ENCODE peak calls at places on chromosomes 7 and 10, in eight cellular contexts. Q is suprapubic skin; J is CD8-positive, alpha-beta T cell; A is left ventricle myocardium inferior; B is RWPE1; U is GM13976; H is cardiac muscle cell; C is H9. I is an unnamed sample.

GRCh38 chr10:116720241-116721047 is 21.9 kb downstream of the HSPA12A start:
- DNase-seq in Q (no peak), J (no peak), A (no peak), B (no peak), U (no peak), H (no peak), C (no peak), I (no peak)

GRCh38 chr10:124094419-124094785 is 1.0 kb upstream of the CHST15 start:
- DNase-seq in Q (no peak), J (no peak), A (no peak), B (no peak), U (no peak), H (no peak), C (no peak), I (no peak)

GRCh38 chr10:29470843-29471482 is 163.8 kb downstream of the SVIL start:
- DNase-seq in Q (no peak), J (no peak), A (no peak), B (no peak), U (no peak), H (no peak), C (no peak), I (no peak)

GRCh38 chr7:50663396-50664102 is 98.3 kb upstream of the DDC start:
- DNase-seq in Q (no peak), J (no peak), A (no peak), B (peak), U (no peak), H (no peak), C (no peak), I (no peak)

GRCh38 chr10:89657302-89657701 is 12.3 kb upstream of the PANK1 start:
- DNase-seq in Q (no peak), J (no peak), A (no peak), B (no peak), U (no peak), H (no peak), C (no peak), I (no peak)

GRCh38 chr7:121436688-121437087 is 40.6 kb upstream of the FAM3C start:
- DNase-seq in Q (no peak), J (no peak), A (no peak), B (no peak), U (no peak), H (no peak), C (peak), I (no peak)

GRCh38 chr10:96025566-96025965 is 17.8 kb upstream of the CCNJ start:
- DNase-seq in Q (no peak), J (no peak), A (no peak), B (no peak), U (no peak), H (peak), C (peak), I (no peak)

GRCh38 chr7:37198188-37198905 is 250.3 kb downstream of the ELMO1 start:
- DNase-seq in Q (no peak), J (no peak), A (no peak), B (no peak), U (no peak), H (no peak), C (no peak), I (no peak)

GRCh38 chr7:132422502-132423101 is 153.7 kb downstream of the PLXNA4 start:
- DNase-seq in Q (no peak), J (no peak), A (no peak), B (no peak), U (no peak), H (no peak), C (no peak), I (no peak)

GRCh38 chr7:84194484-84195260 is at the start of gene SEMA3A:
- DNase-seq in Q (no peak), J (no peak), A (no peak), B (peak), U (no peak), H (peak), C (peak), I (peak)

GRCh38 chr7:41187322-41187721 is 515.6 kb downstream of the INHBA start:
- DNase-seq in Q (no peak), J (no peak), A (no peak), B (peak), U (no peak), H (no peak), C (no peak), I (no peak)

GRCh38 chr7:17745588-17745987 is 194.7 kb downstream of the SNX13 start:
- DNase-seq in Q (no peak), J (no peak), A (no peak), B (no peak), U (peak), H (no peak), C (no peak), I (no peak)

GRCh38 chr10:112490543-112490942 is 43.5 kb downstream of the VTI1A start:
- DNase-seq in Q (no peak), J (no peak), A (peak), B (no peak), U (no peak), H (peak), C (no peak), I (no peak)

GRCh38 chr10:3042589-3042988 is 24.8 kb upstream of the PFKP start:
- DNase-seq in Q (no peak), J (no peak), A (no peak), B (no peak), U (no peak), H (no peak), C (no peak), I (no peak)

GRCh38 chr10:114261116-114261515 is 22.1 kb downstream of the VWA2 start:
- DNase-seq in Q (no peak), J (no peak), A (no peak), B (no peak), U (peak), H (no peak), C (no peak), I (peak)

GRCh38 chr7:149220534-149220933 is 18.9 kb upstream of the ZNF212 start:
- DNase-seq in Q (no peak), J (no peak), A (no peak), B (peak), U (no peak), H (no peak), C (no peak), I (peak)

GRCh38 chr7:108367946-108368345 is 88.3 kb downstream of the NRCAM start:
- DNase-seq in Q (no peak), J (no peak), A (no peak), B (no peak), U (no peak), H (peak), C (no peak), I (no peak)

GRCh38 chr10:130992802-130993523 is 318.6 kb downstream of the TCERG1L start:
- DNase-seq in Q (no peak), J (no peak), A (no peak), B (no peak), U (no peak), H (no peak), C (no peak), I (no peak)

GRCh38 chr7:77415474-77415821 is 701 bp downstream of the GSAP start:
- DNase-seq in Q (no peak), J (no peak), A (no peak), B (no peak), U (peak), H (no peak), C (no peak), I (no peak)

GRCh38 chr7:5758286-5758685 is 23.2 kb downstream of the RNF216 start:
- DNase-seq in Q (no peak), J (no peak), A (no peak), B (no peak), U (no peak), H (no peak), C (no peak), I (no peak)

GRCh38 chr7:96676901-96677300 is 32.7 kb downstream of the SEM1 start:
- DNase-seq in Q (no peak), J (no peak), A (no peak), B (no peak), U (no peak), H (no peak), C (no peak), I (no peak)

GRCh38 chr7:36260481-36260880 is 107.4 kb downstream of the EEPD1 start:
- DNase-seq in Q (no peak), J (no peak), A (no peak), B (no peak), U (no peak), H (no peak), C (no peak), I (no peak)

GRCh38 chr7:117124585-117125220 is 171.4 kb downstream of the ST7 start:
- DNase-seq in Q (peak), J (no peak), A (peak), B (peak), U (no peak), H (peak), C (no peak), I (peak)

GRCh38 chr10:124346831-124347230 is 71.9 kb downstream of the OAT start:
- DNase-seq in Q (no peak), J (no peak), A (no peak), B (no peak), U (no peak), H (no peak), C (peak), I (no peak)

GRCh38 chr7:78443811-78444210 is 645.2 kb downstream of the PHTF2 start:
- DNase-seq in Q (no peak), J (no peak), A (no peak), B (no peak), U (no peak), H (no peak), C (no peak), I (no peak)

GRCh38 chr10:30398788-30399187 is 35.2 kb upstream of the MAP3K8 start:
- DNase-seq in Q (no peak), J (no peak), A (no peak), B (no peak), U (no peak), H (no peak), C (no peak), I (no peak)

GRCh38 chr7:30683306-30683705 is 1.1 kb upstream of the CRHR2 start:
- DNase-seq in Q (no peak), J (no peak), A (no peak), B (no peak), U (no peak), H (no peak), C (no peak), I (no peak)

GRCh38 chr7:30684351-30684750 is 2.1 kb upstream of the CRHR2 start:
- DNase-seq in Q (no peak), J (no peak), A (no peak), B (no peak), U (no peak), H (peak), C (no peak), I (no peak)

GRCh38 chr7:30681262-30682130 is 760 bp downstream of the CRHR2 start:
- DNase-seq in Q (no peak), J (no peak), A (no peak), B (no peak), U (no peak), H (peak), C (peak), I (no peak)

GRCh38 chr7:30683839-30684238 is 1.6 kb upstream of the CRHR2 start:
- DNase-seq in Q (no peak), J (no peak), A (no peak), B (no peak), U (no peak), H (no peak), C (no peak), I (no peak)

DNA sequence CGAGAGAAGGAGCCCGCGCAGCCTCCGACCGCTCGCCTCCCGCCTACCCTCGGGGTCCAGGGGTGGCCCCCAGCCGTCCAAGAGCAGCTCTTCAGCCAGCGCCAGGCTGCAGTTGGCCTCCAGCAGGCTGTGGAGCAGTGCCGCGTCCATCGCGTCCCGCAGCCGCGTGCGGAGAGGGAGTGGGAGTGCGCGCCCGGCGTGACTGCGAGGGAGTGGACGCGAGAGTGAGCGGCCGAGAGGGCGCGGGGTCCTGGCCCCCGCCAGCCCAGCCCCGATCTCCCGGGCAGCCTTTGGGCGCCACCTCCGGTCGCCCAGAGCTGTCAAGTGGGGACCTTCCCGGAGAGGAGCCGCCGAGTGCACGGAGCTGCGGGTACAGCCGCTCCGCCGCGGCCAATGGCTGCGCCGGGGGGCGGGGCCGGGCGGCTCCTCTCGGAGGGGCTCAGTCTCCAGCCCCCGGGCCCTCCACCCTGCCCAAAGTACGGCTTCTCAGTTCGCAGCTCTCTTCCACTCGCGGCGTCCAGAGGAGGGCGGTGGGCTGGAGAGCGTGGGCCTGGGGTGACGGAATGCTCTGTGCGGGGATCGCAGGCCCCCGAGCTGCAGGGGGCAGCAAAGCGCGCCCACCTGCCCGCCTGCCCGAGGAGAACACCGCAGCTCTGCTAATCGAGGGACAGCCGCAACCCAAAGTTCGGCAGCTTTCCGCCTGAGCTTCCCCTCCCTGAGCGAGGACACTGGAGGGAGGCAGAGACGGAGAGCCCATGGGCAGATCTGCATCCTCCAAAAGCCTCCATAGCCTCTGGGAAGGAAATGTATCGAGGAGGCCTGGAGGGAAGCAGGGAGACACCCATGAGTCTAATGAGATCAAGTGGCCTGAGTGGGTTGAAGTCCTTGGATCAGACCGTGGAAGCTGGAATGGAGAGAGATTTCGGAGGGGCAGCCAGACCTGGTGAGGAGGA is at the start of gene CRHR2:
- DNase-seq in Q (no peak), J (no peak), A (peak), B (no peak), U (peak), H (peak), C (peak), I (no peak)
- TF ChIP-seq CTCF in Q (no peak), J (peak), A (peak), B (no peak), U (no peak), H (peak), C (peak), I (no peak)

DNA sequence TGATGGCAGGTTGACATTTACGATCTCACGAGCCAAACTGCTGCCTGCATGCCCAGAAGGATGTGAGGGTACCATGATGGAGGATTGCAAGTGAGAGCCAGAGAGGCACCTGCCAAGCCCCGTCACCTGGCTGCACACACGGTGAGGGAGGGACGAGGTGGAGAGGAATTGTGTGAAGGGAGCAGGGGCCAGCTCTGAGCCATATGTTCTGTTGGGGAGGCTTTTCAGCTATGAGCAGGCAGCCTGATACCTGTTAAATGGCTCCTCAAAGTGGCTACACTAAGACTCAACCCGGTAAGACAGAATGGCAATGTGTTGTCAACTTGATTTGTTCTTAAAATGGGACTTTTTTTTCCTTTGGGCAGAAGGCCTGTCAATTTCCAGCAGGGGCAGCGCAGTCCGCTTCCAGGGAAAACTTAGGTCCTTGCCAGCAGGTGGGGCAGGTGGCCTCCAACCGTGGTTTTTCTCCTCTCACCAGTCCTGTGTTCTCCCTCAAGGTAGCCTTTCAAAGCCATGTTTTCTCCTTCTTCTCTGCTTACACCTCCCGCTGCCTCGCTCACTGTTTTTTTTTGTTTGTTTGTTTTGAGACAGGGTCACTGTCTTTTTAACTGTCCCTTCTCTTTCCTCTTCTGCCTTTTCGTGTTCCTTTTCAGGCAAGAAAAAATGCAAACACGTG is 57.7 kb upstream of the ZNRF2 start:
- DNase-seq in Q (no peak), J (no peak), A (no peak), B (peak), U (no peak), H (peak), C (peak), I (no peak)
- TF ChIP-seq CTCF in Q (no peak), J (no peak), A (peak), B (peak), U (no peak), H (no peak), C (peak), I (no peak)

DNA sequence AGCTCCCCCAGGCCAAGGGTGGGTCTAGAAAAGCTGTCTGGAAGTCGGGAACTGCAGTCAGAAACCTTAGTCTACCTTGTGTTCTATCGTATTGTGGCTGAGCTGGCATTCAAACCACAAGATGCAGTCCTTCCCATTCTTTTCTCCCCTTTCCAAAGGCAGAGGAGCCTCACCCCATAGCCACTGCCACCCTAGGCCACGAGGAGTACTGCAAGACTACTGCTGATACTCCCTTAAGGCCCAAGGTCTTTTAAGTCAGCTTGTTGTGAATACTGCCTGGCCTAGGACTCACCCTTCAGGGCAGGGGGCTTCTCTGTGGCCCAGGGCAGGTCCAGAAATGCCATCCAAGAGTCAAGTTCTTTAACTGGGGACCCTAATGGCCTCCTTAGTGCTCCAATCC is 214.5 kb upstream of the CNTNAP2 start:
- DNase-seq in Q (no peak), J (no peak), A (no peak), B (no peak), U (no peak), H (no peak), C (peak), I (no peak)
- TF ChIP-seq CTCF in Q (no peak), J (no peak), A (no peak), B (no peak), U (no peak), H (no peak), C (peak), I (no peak)

GRCh38 chr7:142485617-142486226 is 227.9 kb upstream of the PRSS58 start:
- DNase-seq in Q (no peak), J (no peak), A (no peak), B (no peak), U (no peak), H (no peak), C (peak), I (no peak)

GRCh38 chr7:142487124-142487523 is 229.3 kb upstream of the PRSS58 start:
- DNase-seq in Q (no peak), J (no peak), A (no peak), B (no peak), U (no peak), H (no peak), C (no peak), I (no peak)

GRCh38 chr7:142481548-142481947 is 223.7 kb upstream of the PRSS58 start:
- DNase-seq in Q (no peak), J (no peak), A (no peak), B (no peak), U (no peak), H (no peak), C (no peak), I (no peak)

GRCh38 chr7:142482899-142483658 is 225.2 kb upstream of the PRSS58 start:
- DNase-seq in Q (no peak), J (peak), A (no peak), B (peak), U (peak), H (peak), C (peak), I (no peak)

GRCh38 chr7:142483659-142484317 is 225.9 kb upstream of the PRSS58 start:
- DNase-seq in Q (no peak), J (no peak), A (no peak), B (no peak), U (no peak), H (no peak), C (no peak), I (no peak)
- TF ChIP-seq CTCF in Q (no peak), J (no peak), A (no peak), B (peak), U (no peak), H (no peak), C (peak), I (no peak)

DNA sequence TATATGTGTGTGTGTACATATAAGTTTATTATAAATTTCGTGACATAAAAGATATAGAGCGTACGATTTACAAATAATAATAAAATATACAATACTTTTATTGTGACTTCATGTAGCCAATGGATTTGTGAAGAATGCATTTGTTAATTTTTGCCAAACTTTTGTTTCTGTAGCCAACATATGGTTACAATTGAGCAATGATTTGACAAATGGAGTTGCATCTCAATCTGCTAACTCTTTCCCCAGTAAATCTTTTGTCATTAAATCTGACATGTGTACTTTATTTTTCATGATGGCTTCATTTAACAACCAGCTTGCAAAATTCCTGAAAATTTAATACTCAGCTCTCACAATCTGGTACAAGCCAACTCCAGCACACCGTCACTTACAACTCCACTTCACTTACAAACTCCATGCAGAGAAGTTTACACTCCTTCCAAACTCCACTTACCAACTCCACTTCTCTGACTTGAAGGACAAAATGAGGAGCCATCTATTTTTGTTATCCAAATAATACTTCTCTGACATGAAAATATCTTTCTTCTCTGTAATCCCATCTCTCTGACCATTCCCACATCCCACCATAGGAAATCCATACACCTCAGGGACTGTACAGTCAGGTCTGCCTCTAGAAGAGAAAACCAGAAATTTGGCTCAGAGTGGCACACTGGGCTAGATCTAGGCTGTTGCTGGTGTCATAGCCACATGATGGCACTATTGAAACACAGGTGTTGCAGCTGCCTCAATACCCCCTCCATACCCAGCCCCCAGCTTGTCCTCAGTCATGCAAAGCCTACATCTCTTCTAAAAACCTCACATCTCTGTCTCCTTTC is 26.6 kb upstream of the HIBADH start:
- DNase-seq in Q (no peak), J (no peak), A (no peak), B (peak), U (peak), H (peak), C (peak), I (peak)
- TF ChIP-seq CTCF in Q (no peak), J (no peak), A (peak), B (no peak), U (peak), H (peak), C (peak), I (peak)

DNA sequence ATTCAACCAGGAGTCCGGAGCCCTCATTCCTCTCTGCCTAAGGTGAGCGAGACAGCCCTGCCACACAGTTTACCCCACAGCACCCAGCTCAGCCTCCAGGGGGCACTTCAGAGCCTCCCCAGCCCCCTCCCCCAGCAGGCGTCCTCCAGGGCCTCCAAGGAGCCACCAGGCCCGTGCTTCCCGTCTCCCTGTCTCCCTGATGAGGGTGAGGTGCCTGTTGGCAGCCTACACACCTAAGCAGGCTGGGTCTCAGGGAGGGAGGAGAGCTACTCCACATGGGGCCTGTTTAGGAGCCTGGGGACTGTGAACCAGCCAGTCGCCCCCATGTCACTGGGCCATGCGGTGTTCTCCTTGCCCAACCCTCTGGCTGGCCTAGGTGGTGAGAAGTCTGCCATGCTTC is 28.9 kb upstream of the TRIM8 start:
- DNase-seq in Q (no peak), J (no peak), A (peak), B (no peak), U (peak), H (peak), C (peak), I (no peak)
- TF ChIP-seq CTCF in Q (no peak), J (no peak), A (peak), B (no peak), U (no peak), H (peak), C (peak), I (peak)

I was measured in AG09319.